ENCODE peak calls at places on chromosomes 16 and 17, in five cellular contexts. Q is ACHN, X is aorta, L is C1 segment of cervical spinal cord, B is left colon. Y is an unnamed sample.
A peak's percentile ranks its signal among the peaks of the same experiment; 100 is the strongest.

GRCh38 chr17:57911834-57912673 is 43.2 kb downstream of the CUEDC1 start:
- DNase-seq in B (peak; percentile 97), Q (no peak), X (peak; percentile 94), L (no peak), Y (peak; percentile 97)

GRCh38 chr17:39679521-39680192 is 8.2 kb downstream of the PGAP3 start:
- DNase-seq in B (no peak), Q (no peak), X (no peak), L (no peak), Y (peak; percentile 53)

GRCh38 chr16:11521019-11521418 is 65.7 kb downstream of the LITAF start:
- DNase-seq in Q (no peak), X (no peak), B (no peak), L (no peak), Y (no peak)

GRCh38 chr17:4738136-4739121 is 1.2 kb upstream of the ZMYND15 start:
- DNase-seq in L (no peak), B (no peak), Q (peak; percentile 25), X (no peak), Y (no peak)

GRCh38 chr17:39963826-39964225 is 1.0 kb downstream of the GSDMA start:
- DNase-seq in X (no peak), Q (no peak), B (no peak), L (no peak), Y (no peak)

GRCh38 chr16:72621651-72622050 is 426.3 kb downstream of the ZFHX3 start:
- DNase-seq in X (no peak), L (no peak), B (no peak), Q (no peak), Y (no peak)

GRCh38 chr16:88784074-88784855 is 755 bp downstream of the PIEZO1 start:
- DNase-seq in X (peak; percentile 91), L (no peak), Q (peak; percentile 77), B (peak; percentile 79), Y (peak; percentile 92)

GRCh38 chr17:44389281-44389680 is at the start of gene ITGA2B:
- DNase-seq in L (no peak), B (no peak), X (peak; percentile 44), Q (no peak), Y (no peak)

GRCh38 chr17:61401280-61402072 is 1.8 kb downstream of the TBX2 start:
- DNase-seq in L (no peak), X (no peak), B (no peak), Q (no peak), Y (peak; percentile 61)